ENCODE peak calls at places on chromosomes 1 and 21, in eight cellular contexts. X, H, W, U, C, T, B and Z are unnamed samples.

GRCh38 chr1:172607145-172607544 is 51.8 kb upstream of the FASLG start:
- DNase-seq in X (no peak), U (no peak), T (no peak), B (no peak), C (no peak), H (no peak), W (no peak), Z (no peak)

GRCh38 chr21:37687001-37687400 is 229.3 kb downstream of the KCNJ6 start:
- DNase-seq in X (no peak), B (no peak), C (no peak), H (no peak), U (no peak), T (no peak), W (no peak), Z (no peak)

GRCh38 chr1:67939942-67940341 is 106.7 kb upstream of the GNG12 start:
- DNase-seq in H (no peak), U (no peak), B (no peak), T (no peak), X (no peak), C (no peak), W (no peak), Z (no peak)

GRCh38 chr1:25647863-25648262 is 31.3 kb downstream of the MAN1C1 start:
- DNase-seq in W (no peak), U (peak; percentile 1), X (no peak), C (no peak), B (no peak), T (no peak), H (no peak), Z (no peak)

GRCh38 chr21:45459171-45460010 is 54.4 kb downstream of the COL18A1 start:
- DNase-seq in B (no peak), C (no peak), H (no peak), U (no peak), X (no peak), W (peak; percentile 57), T (no peak), Z (no peak)

GRCh38 chr1:15974855-15975254 is 1.0 kb downstream of the ZBTB17 start:
- DNase-seq in C (peak; percentile 7), U (no peak), W (no peak), T (no peak), X (peak; percentile 61), H (no peak), B (no peak), Z (no peak)

GRCh38 chr1:210239295-210240155 is 6.9 kb downstream of the SERTAD4 start:
- DNase-seq in H (peak; percentile 82), C (no peak), B (no peak), T (no peak), W (peak; percentile 79), X (no peak), U (no peak), Z (no peak)

GRCh38 chr21:37636152-37636860 is 269.7 kb downstream of the DYRK1A start:
- DNase-seq in U (no peak), T (no peak), B (no peak), C (no peak), W (no peak), X (no peak), H (no peak), Z (no peak)

GRCh38 chr1:202815120-202815519 is 4.4 kb downstream of the PCAT6 start:
- DNase-seq in H (no peak), X (no peak), C (no peak), T (no peak), U (no peak), W (no peak), B (no peak), Z (no peak)

GRCh38 chr1:203898458-203899244 is 37.3 kb downstream of the SNRPE start:
- DNase-seq in W (no peak), U (no peak), H (no peak), T (no peak), B (no peak), C (no peak), X (no peak), Z (no peak)

GRCh38 chr1:15939181-15940109 is 36.5 kb downstream of the ZBTB17 start:
- DNase-seq in B (peak; percentile 55), W (peak; percentile 81), U (no peak), H (no peak), X (no peak), C (no peak), T (no peak), Z (no peak)

GRCh38 chr1:63774617-63775417 is 1.0 kb downstream of the ROR1 start:
- DNase-seq in B (peak; percentile 46), U (no peak), H (no peak), W (peak; percentile 83), X (peak; percentile 23), T (peak; percentile 23), C (peak; percentile 53), Z (no peak)

GRCh38 chr1:98949166-98949565 is 55.5 kb downstream of the PLPPR5 start:
- DNase-seq in W (no peak), X (no peak), C (no peak), B (no peak), H (no peak), U (no peak), T (no peak), Z (no peak)

GRCh38 chr21:28731700-28732321 is 260.9 kb downstream of the LTN1 start:
- DNase-seq in U (no peak), W (no peak), B (no peak), T (no peak), C (no peak), H (no peak), X (no peak), Z (no peak)

GRCh38 chr1:225627304-225627947 is 25.5 kb downstream of the ENAH start:
- DNase-seq in U (no peak), B (peak; percentile 52), H (no peak), W (no peak), T (no peak), X (no peak), C (no peak), Z (no peak)

GRCh38 chr1:923991-924618 is 382 bp downstream of the SAMD11 start:
- DNase-seq in U (no peak), B (no peak), T (no peak), X (no peak), H (no peak), C (no peak), W (no peak), Z (no peak)

GRCh38 chr1:167935252-167936067 is 1.0 kb upstream of the DCAF6 start:
- DNase-seq in B (no peak), T (peak; percentile 23), H (peak; percentile 8), X (peak; percentile 19), C (no peak), U (no peak), W (peak; percentile 65), Z (no peak)

GRCh38 chr1:205396972-205397616 is 24.8 kb downstream of the LEMD1 start:
- DNase-seq in T (peak; percentile 30), X (peak; percentile 40), W (no peak), U (no peak), H (no peak), C (no peak), B (no peak), Z (peak; percentile 31)

GRCh38 chr1:173925306-173926242 is 8.4 kb upstream of the SERPINC1 start:
- DNase-seq in H (no peak), T (no peak), C (no peak), U (no peak), X (no peak), B (no peak), W (no peak), Z (no peak)

DNA sequence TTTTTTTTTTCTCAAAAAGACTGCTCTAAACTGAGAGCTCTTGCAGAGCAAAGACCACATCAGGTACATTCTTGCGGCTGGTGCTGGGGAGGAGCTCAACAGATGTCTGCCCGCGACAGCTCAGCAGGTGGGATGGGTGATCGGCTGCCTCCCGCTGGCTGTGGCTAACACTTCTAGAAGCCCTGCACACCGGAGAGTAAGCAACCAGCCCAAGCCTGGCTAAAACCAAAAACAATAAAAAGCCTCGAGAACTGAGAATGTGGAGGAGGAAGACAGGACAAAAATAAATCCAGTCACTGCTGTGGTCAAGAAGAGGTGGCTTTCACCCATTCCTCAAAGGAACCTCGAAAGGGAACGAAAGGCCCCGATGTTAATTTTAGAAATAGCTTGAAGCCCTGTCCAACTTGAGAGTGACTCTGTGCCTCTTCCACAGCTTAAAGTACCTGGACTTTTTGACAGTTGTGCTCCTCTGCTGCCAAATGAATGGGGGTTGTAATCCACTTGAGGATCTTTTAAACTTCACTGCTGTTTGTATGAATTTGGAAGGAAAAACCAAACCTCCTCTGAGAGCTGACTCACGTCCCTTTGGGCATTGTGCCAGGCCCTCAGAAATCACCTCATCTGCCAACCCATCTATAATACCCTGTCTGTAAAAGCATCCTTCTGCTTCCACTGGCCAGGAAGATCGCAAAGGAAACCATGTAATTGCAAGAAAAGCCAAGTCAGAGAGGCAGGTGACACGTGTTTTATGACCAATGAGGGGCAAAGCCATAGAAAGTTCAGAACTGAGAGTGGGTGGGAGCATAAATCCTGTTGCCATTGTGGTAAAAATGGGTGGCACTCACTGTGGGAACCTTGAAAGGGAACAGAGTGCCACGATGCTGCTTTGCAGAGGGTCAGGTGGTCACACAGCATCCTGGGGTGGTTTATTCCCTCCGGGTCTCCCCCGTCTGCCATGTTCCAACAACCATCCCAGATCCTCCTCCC is 78.5 kb downstream of the KCNN3 start:
- DNase-seq in C (no peak), B (peak; percentile 50), W (no peak), U (no peak), T (peak; percentile 38), X (peak; percentile 88), H (peak; percentile 27), Z (no peak)
- TF ChIP-seq CTCF in C (no peak), B (no peak), W (no peak), U (no peak), T (no peak), X (peak; percentile 45), H (no peak), Z (peak; percentile 13)

DNA sequence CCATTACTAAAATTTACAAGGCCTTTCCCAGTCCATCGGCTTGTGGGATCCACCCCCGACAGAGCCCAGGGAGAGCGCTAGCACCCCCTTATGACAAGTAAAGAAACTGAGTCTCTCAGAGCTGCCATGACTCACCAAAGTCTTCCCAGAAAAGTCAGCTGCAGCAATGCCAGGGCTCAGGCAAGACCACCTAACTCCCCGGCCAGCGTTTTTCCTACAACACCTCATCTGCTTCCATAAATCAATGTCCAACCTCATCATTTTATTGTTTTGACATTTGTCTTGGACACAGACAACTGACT is 15.0 kb downstream of the DHCR24 start:
- DNase-seq in C (no peak), X (no peak), B (no peak), H (no peak), W (no peak), T (no peak), U (no peak), Z (no peak)
- TF ChIP-seq CTCF in C (peak; percentile 25), X (no peak), B (no peak), H (peak; percentile 6), W (no peak), T (no peak), U (no peak), Z (no peak)

DNA sequence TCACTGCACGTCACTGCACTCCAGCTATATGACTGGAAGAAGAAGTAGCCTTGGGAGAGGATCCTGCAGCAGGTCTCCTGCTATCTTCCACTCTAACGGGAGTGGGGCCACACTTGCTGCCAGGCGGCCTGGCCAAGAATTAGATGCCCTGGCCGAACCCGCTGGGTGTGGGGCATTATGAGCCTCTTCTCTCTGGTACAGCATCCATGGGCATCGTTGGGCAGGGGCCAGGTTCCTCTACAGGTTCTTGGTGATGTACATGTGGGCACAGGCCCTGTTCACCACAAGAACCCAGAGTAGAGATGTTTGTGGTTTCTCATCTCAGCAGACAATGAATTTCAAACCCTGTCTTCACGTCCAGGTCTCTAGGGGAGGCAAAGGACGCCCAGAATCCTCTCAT is 370.5 kb downstream of the NPHP4 start:
- DNase-seq in U (no peak), T (no peak), X (no peak), B (no peak), W (no peak), C (no peak), H (no peak), Z (no peak)
- TF ChIP-seq CTCF in U (no peak), T (no peak), X (no peak), B (no peak), W (no peak), C (no peak), H (no peak), Z (no peak)

GRCh38 chr1:177824508-177824982 is 145.3 kb downstream of the SEC16B start:
- DNase-seq in C (no peak), T (no peak), X (no peak), H (no peak), W (no peak), B (no peak), U (no peak), Z (no peak)
- TF ChIP-seq CTCF in C (no peak), T (no peak), X (no peak), H (no peak), W (no peak), B (no peak), U (no peak), Z (no peak)